ENCODE peak calls at places on chromosomes 7 and 10, in four cellular contexts. One of them, this sample, is unnamed.

GRCh38 chr10:91593366-91593765 is 39.5 kb downstream of the PPP1R3C start:
- DNase-seq in GM12878: no peak
- DNase-seq in A549: no peak
- DNase-seq in heart left ventricle: no peak
- DNase-seq in this sample: no peak

GRCh38 chr10:23656735-23657134 is 217.9 kb downstream of the OTUD1 start:
- DNase-seq in heart left ventricle: no peak
- DNase-seq in GM12878: no peak
- DNase-seq in A549: no peak
- DNase-seq in this sample: no peak

GRCh38 chr10:22597142-22597541 is 117.2 kb downstream of the PIP4K2A start:
- DNase-seq in A549: no peak
- DNase-seq in GM12878: peak
- DNase-seq in heart left ventricle: no peak
- DNase-seq in this sample: no peak

GRCh38 chr10:70619271-70620019 is 16.9 kb upstream of the PRF1 start:
- DNase-seq in A549: peak
- DNase-seq in heart left ventricle: no peak
- DNase-seq in GM12878: no peak
- DNase-seq in this sample: no peak

GRCh38 chr10:110307805-110308204 is 3.1 kb upstream of the SMNDC1 start:
- DNase-seq in heart left ventricle: no peak
- DNase-seq in A549: no peak
- DNase-seq in GM12878: no peak
- DNase-seq in this sample: no peak

GRCh38 chr7:45143616-45144015 is 14.0 kb upstream of the RAMP3 start:
- DNase-seq in GM12878: no peak
- DNase-seq in A549: peak
- DNase-seq in heart left ventricle: no peak
- DNase-seq in this sample: no peak

GRCh38 chr10:77737608-77738007 is 100.0 kb upstream of the KCNMA1 start:
- DNase-seq in GM12878: no peak
- DNase-seq in A549: peak
- DNase-seq in heart left ventricle: no peak
- DNase-seq in this sample: no peak

GRCh38 chr10:34539533-34540315 is 275.4 kb downstream of the PARD3 start:
- DNase-seq in A549: peak
- DNase-seq in GM12878: no peak
- DNase-seq in heart left ventricle: no peak
- DNase-seq in this sample: no peak

GRCh38 chr10:11683529-11684320 is 58.5 kb upstream of the ECHDC3 start:
- DNase-seq in heart left ventricle: no peak
- DNase-seq in GM12878: no peak
- DNase-seq in A549: no peak
- DNase-seq in this sample: no peak

GRCh38 chr10:24215603-24216002 is 6.7 kb downstream of the KIAA1217 start:
- DNase-seq in GM12878: no peak
- DNase-seq in A549: no peak
- DNase-seq in heart left ventricle: no peak
- DNase-seq in this sample: peak

GRCh38 chr7:31175672-31176071 is 123.6 kb downstream of the ADCYAP1R1 start:
- DNase-seq in A549: peak
- DNase-seq in heart left ventricle: no peak
- DNase-seq in GM12878: no peak
- DNase-seq in this sample: no peak

GRCh38 chr10:86504510-86504909 is 17.1 kb downstream of the WAPL start:
- DNase-seq in GM12878: no peak
- DNase-seq in heart left ventricle: no peak
- DNase-seq in A549: no peak
- DNase-seq in this sample: no peak

GRCh38 chr7:11726251-11727155 is 105.5 kb downstream of the THSD7A start:
- DNase-seq in GM12878: no peak
- DNase-seq in A549: no peak
- DNase-seq in heart left ventricle: peak
- DNase-seq in this sample: no peak

GRCh38 chr7:41824284-41824683 is 121.4 kb upstream of the INHBA start:
- DNase-seq in A549: no peak
- DNase-seq in GM12878: no peak
- DNase-seq in heart left ventricle: no peak
- DNase-seq in this sample: no peak

GRCh38 chr10:35259769-35260397 is 76.4 kb upstream of the CCNY start:
- DNase-seq in A549: peak
- DNase-seq in heart left ventricle: no peak
- DNase-seq in GM12878: no peak
- DNase-seq in this sample: no peak

GRCh38 chr10:132677096-132677904 is 108.6 kb downstream of the NKX6-2 start:
- DNase-seq in A549: no peak
- DNase-seq in heart left ventricle: no peak
- DNase-seq in GM12878: no peak
- DNase-seq in this sample: no peak

GRCh38 chr7:78473902-78474301 is 675.3 kb downstream of the PHTF2 start:
- DNase-seq in heart left ventricle: no peak
- DNase-seq in GM12878: no peak
- DNase-seq in A549: no peak
- DNase-seq in this sample: no peak

GRCh38 chr7:157140118-157140905 is 1.6 kb downstream of the UBE3C start:
- DNase-seq in GM12878: no peak
- DNase-seq in A549: no peak
- DNase-seq in heart left ventricle: no peak
- DNase-seq in this sample: no peak

GRCh38 chr10:132273966-132274365 is 33.8 kb downstream of the STK32C start:
- DNase-seq in A549: no peak
- DNase-seq in GM12878: no peak
- DNase-seq in heart left ventricle: no peak
- DNase-seq in this sample: no peak

DNA sequence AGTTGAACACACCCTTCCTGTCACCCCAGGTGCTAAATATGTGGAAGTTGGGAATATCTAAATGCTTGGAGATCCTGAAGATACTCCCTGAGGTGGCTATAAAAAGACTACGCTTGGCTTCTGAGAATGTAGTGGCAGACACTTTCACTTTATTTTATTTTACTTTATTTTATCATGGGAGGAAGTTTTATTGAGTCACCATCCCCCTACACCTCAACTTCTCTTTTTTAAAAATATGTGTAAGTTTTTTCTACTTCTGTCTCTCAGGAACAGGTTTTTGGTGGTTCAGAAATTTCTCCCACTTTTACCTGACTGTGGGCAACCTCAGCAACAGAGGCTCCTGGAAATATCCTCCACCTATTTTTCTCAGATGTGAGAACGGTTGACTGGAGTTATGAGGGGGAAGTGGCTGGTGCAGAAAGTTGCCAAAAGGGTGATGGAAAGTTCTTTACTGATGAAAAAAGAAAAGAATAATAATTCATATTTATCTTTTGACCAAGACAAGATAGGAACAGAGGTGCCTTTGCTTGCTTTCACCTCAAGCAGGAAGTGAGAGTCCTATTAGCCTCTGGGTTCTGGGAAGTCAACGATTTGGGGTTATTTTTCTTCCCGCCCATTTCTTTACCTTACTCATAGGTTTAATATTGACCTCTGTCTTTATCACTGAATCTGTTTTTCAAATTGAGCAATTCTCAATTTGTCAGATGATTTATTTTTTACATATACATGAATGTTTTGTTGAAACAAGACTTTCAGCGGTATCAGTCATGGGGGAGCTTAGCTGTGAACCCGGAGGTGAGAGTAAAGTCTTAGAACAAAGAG is 103.6 kb downstream of the AHR start:
- DNase-seq in GM12878: peak
- DNase-seq in heart left ventricle: no peak
- DNase-seq in A549: no peak
- DNase-seq in this sample: no peak
- TF ChIP-seq POLR2A in GM12878: no peak
- TF ChIP-seq POLR2A in heart left ventricle: no peak
- TF ChIP-seq POLR2A in A549: no peak
- TF ChIP-seq POLR2A in this sample: no peak

DNA sequence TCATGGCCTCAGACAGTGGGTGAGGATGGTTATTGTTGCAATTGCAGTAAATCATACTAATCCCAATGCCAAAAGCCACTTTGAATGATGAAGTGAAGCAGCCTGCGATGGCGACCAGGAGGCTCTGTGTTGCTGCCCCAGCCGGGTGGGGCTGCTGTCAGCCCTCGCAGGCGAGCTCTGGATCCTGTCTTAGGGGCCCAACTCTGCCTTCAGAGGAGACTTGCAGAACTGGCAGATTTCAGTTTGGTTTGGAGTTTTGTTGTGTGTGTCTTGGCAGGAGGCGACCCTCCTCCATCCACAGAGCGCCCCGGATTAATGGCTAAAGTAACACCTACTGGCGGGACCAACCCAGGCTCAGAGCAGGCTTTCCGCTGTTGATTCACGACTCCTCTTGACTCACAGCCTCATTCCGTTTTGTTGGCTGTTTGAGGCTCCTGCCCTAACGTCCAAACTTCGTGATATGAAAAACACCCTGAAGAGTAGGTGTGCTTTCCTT is 67.9 kb upstream of the BMPER start:
- DNase-seq in A549: no peak
- DNase-seq in GM12878: no peak
- DNase-seq in heart left ventricle: no peak
- DNase-seq in this sample: no peak
- H3K4me3 ChIP-seq in A549: no peak
- H3K4me3 ChIP-seq in GM12878: no peak
- H3K4me3 ChIP-seq in heart left ventricle: no peak
- H3K4me3 ChIP-seq in this sample: no peak

DNA sequence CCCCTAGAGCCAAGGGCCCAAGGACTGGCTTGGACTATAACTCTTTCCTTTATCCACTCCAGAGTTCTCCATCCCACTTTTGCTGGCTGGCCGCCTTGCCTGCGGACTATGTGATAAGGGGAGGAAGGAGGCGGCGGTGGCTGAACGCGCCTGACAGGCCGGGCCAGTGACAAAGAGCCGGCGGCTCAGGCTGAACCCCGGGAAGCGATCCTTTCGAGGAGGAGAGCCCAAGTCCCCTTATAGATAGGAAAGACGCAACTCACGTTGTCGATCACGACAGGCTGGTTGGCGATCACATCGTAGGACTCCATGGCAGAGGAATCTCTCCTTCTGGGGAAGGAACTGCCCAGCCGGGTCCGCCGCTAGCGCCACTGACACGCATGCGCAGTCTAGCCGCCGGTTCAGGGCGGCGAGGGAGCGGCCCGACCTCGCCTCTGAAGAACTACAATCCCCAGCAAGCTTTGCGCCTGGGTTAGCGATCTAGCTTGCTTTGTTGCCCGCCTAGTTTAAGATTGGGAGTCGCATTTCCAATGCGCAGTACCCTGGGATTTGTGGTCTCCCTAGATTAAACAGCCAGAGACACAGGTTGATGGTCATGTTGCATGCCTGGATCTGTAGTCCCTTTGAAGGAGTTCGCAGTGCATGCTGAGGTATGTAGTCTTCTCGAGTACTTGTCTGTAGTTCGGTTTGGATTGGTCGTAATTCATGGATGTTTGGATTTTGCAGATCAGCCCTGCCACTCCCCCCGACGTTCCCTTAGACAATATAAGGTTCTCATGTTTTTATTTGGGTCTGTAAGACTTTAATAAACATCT is at the start of gene ACTR1A:
- DNase-seq in GM12878: peak
- DNase-seq in heart left ventricle: peak
- DNase-seq in A549: peak
- DNase-seq in this sample: peak
- TF ChIP-seq POLR2A in GM12878: peak
- TF ChIP-seq POLR2A in heart left ventricle: peak
- TF ChIP-seq POLR2A in A549: peak
- TF ChIP-seq POLR2A in this sample: peak

DNA sequence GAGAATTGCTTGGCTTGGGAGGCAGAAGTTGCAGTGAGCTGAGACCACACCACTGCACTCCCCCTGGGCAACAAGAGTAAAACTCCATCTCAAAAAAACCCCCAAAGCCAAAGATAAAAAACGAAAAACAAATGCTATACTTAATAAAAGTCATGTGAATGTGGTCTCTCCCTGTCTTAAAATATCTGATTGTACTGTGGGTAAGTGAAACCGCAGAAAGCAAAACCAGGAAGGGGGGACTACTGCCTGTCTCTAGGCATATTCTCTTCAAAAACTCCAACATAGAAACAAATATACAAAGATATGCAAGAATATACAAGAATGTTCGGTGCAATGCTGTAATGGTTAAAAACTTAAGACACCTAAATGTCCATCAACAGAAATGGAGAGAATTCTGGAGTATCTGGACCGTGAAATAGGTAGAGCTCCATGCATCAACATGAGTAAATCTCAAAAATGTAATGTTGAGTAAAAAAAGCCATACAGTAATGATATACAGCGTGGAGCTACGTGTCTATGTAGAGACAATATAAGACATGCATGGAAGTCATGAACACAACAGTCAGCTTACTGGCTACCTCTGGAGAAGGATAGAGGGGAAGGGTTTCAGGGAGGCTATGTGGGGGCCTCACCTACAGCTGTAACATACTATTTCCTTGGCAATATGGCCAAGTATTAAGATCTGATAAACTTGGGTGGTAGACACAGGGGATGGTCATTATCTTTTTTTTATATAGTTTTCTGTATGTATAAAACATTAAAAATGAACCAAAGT is 2.1 kb downstream of the ZNF394 start:
- DNase-seq in A549: no peak
- DNase-seq in heart left ventricle: no peak
- DNase-seq in GM12878: no peak
- DNase-seq in this sample: no peak
- H3K4me3 ChIP-seq in A549: peak
- H3K4me3 ChIP-seq in heart left ventricle: peak
- H3K4me3 ChIP-seq in GM12878: peak
- H3K4me3 ChIP-seq in this sample: peak